ENCODE peak calls at places on chromosomes 3 and 15, in seven cellular contexts. One of them, this sample, is unnamed.

GRCh38 chr15:98767692-98768091 is 119.4 kb downstream of the IGF1R start:
- DNase-seq in testis: no peak
- DNase-seq in NB4: no peak
- DNase-seq in GM12891: no peak
- DNase-seq in spleen: no peak
- DNase-seq in body of pancreas: no peak
- DNase-seq in uterus: no peak
- DNase-seq in this sample: no peak

GRCh38 chr15:26772588-26773484 is at the start of gene GABRB3:
- DNase-seq in body of pancreas: peak; percentile 69
- DNase-seq in NB4: no peak
- DNase-seq in testis: peak; percentile 68
- DNase-seq in spleen: no peak
- DNase-seq in uterus: peak; percentile 16
- DNase-seq in GM12891: no peak
- DNase-seq in this sample: no peak

GRCh38 chr15:79953951-79954444 is 17.0 kb downstream of the BCL2A1 start:
- DNase-seq in body of pancreas: no peak
- DNase-seq in testis: no peak
- DNase-seq in GM12891: no peak
- DNase-seq in uterus: no peak
- DNase-seq in NB4: peak; percentile 25
- DNase-seq in spleen: no peak
- DNase-seq in this sample: no peak

GRCh38 chr3:13162550-13163320 is 89.5 kb upstream of the IQSEC1 start:
- DNase-seq in testis: no peak
- DNase-seq in uterus: no peak
- DNase-seq in NB4: no peak
- DNase-seq in spleen: no peak
- DNase-seq in GM12891: no peak
- DNase-seq in body of pancreas: no peak
- DNase-seq in this sample: no peak

GRCh38 chr15:37055481-37055880 is 44.9 kb downstream of the MEIS2 start:
- DNase-seq in GM12891: no peak
- DNase-seq in body of pancreas: no peak
- DNase-seq in uterus: no peak
- DNase-seq in NB4: no peak
- DNase-seq in testis: no peak
- DNase-seq in spleen: no peak
- DNase-seq in this sample: no peak

GRCh38 chr3:194633349-194634004 is at the start of gene TMEM44:
- DNase-seq in body of pancreas: peak; percentile 61
- DNase-seq in testis: peak; percentile 73
- DNase-seq in GM12891: peak; percentile 80
- DNase-seq in NB4: peak; percentile 91
- DNase-seq in uterus: peak; percentile 52
- DNase-seq in spleen: peak; percentile 91
- DNase-seq in this sample: peak; percentile 83

GRCh38 chr15:99704444-99704838 is 28.8 kb downstream of the LYSMD4 start:
- DNase-seq in NB4: peak; percentile 87
- DNase-seq in spleen: no peak
- DNase-seq in GM12891: no peak
- DNase-seq in uterus: no peak
- DNase-seq in testis: peak; percentile 58
- DNase-seq in body of pancreas: peak; percentile 34
- DNase-seq in this sample: peak; percentile 89

GRCh38 chr3:13414040-13414729 is 5.9 kb downstream of the NUP210 start:
- DNase-seq in GM12891: peak; percentile 77
- DNase-seq in testis: peak; percentile 15
- DNase-seq in uterus: no peak
- DNase-seq in NB4: peak; percentile 97
- DNase-seq in body of pancreas: no peak
- DNase-seq in spleen: peak; percentile 96
- DNase-seq in this sample: peak; percentile 76

GRCh38 chr3:130834476-130834875 is 59.4 kb upstream of the ATP2C1 start:
- DNase-seq in NB4: no peak
- DNase-seq in spleen: no peak
- DNase-seq in body of pancreas: no peak
- DNase-seq in uterus: no peak
- DNase-seq in GM12891: no peak
- DNase-seq in testis: peak; percentile 43
- DNase-seq in this sample: no peak

GRCh38 chr15:100350434-100351226 is 8.9 kb upstream of the ADAMTS17 start:
- DNase-seq in body of pancreas: peak; percentile 47
- DNase-seq in NB4: peak; percentile 93
- DNase-seq in testis: no peak
- DNase-seq in GM12891: no peak
- DNase-seq in spleen: no peak
- DNase-seq in uterus: no peak
- DNase-seq in this sample: no peak

GRCh38 chr15:101765772-101766456 is 37.4 kb upstream of the OR4F6 start:
- DNase-seq in spleen: no peak
- DNase-seq in body of pancreas: no peak
- DNase-seq in GM12891: no peak
- DNase-seq in uterus: no peak
- DNase-seq in testis: no peak
- DNase-seq in NB4: no peak
- DNase-seq in this sample: no peak

GRCh38 chr3:177220136-177220974 is 23.1 kb upstream of the TBL1XR1 start:
- DNase-seq in body of pancreas: no peak
- DNase-seq in uterus: no peak
- DNase-seq in spleen: no peak
- DNase-seq in GM12891: no peak
- DNase-seq in testis: no peak
- DNase-seq in NB4: no peak
- DNase-seq in this sample: no peak

GRCh38 chr3:118817748-118818165 is 216.9 kb downstream of the IGSF11 start:
- DNase-seq in testis: peak; percentile 79
- DNase-seq in GM12891: peak; percentile 11
- DNase-seq in body of pancreas: peak; percentile 61
- DNase-seq in spleen: no peak
- DNase-seq in NB4: peak; percentile 63
- DNase-seq in uterus: no peak
- DNase-seq in this sample: peak; percentile 64

GRCh38 chr15:77168616-77169015 is 97.7 kb upstream of the TSPAN3 start:
- DNase-seq in GM12891: no peak
- DNase-seq in testis: no peak
- DNase-seq in NB4: no peak
- DNase-seq in body of pancreas: no peak
- DNase-seq in spleen: no peak
- DNase-seq in uterus: no peak
- DNase-seq in this sample: no peak

GRCh38 chr3:105584351-105584790 is 217.7 kb downstream of the ALCAM start:
- DNase-seq in spleen: no peak
- DNase-seq in GM12891: no peak
- DNase-seq in testis: no peak
- DNase-seq in uterus: no peak
- DNase-seq in NB4: no peak
- DNase-seq in body of pancreas: no peak
- DNase-seq in this sample: no peak

GRCh38 chr15:90934949-90935751 is at the start of gene UNC45A:
- DNase-seq in spleen: peak; percentile 99
- DNase-seq in NB4: peak; percentile 90
- DNase-seq in GM12891: peak; percentile 97
- DNase-seq in body of pancreas: peak; percentile 95
- DNase-seq in uterus: peak; percentile 91
- DNase-seq in testis: peak; percentile 95
- DNase-seq in this sample: peak; percentile 90
- TF ChIP-seq POLR2A in spleen: peak; percentile 64
- TF ChIP-seq POLR2A in NB4: peak; percentile 70
- TF ChIP-seq POLR2A in GM12891: no peak
- TF ChIP-seq POLR2A in body of pancreas: peak; percentile 90
- TF ChIP-seq POLR2A in uterus: peak; percentile 51
- TF ChIP-seq POLR2A in testis: no peak
- TF ChIP-seq POLR2A in this sample: peak; percentile 30

GRCh38 chr3:140943781-140944547 is 2.3 kb downstream of the SLC25A36 start:
- DNase-seq in body of pancreas: no peak
- DNase-seq in GM12891: no peak
- DNase-seq in testis: peak; percentile 53
- DNase-seq in uterus: no peak
- DNase-seq in NB4: no peak
- DNase-seq in spleen: no peak
- DNase-seq in this sample: peak; percentile 6

GRCh38 chr3:140942221-140943104 is 827 bp downstream of the SLC25A36 start:
- DNase-seq in testis: peak; percentile 73
- DNase-seq in spleen: peak; percentile 91
- DNase-seq in uterus: peak; percentile 42
- DNase-seq in body of pancreas: peak; percentile 57
- DNase-seq in GM12891: peak; percentile 17
- DNase-seq in NB4: peak; percentile 78
- DNase-seq in this sample: peak; percentile 80

GRCh38 chr3:140941090-140941433 is 574 bp upstream of the SLC25A36 start:
- DNase-seq in spleen: no peak
- DNase-seq in uterus: no peak
- DNase-seq in testis: no peak
- DNase-seq in body of pancreas: no peak
- DNase-seq in GM12891: no peak
- DNase-seq in NB4: no peak
- DNase-seq in this sample: no peak

GRCh38 chr3:140941434-140942220 is at the start of gene SLC25A36:
- DNase-seq in testis: peak; percentile 99
- DNase-seq in uterus: peak; percentile 94
- DNase-seq in NB4: peak; percentile 98
- DNase-seq in body of pancreas: peak; percentile 98
- DNase-seq in GM12891: peak; percentile 71
- DNase-seq in spleen: peak; percentile 99
- DNase-seq in this sample: peak; percentile 99
- TF ChIP-seq POLR2A in testis: peak; percentile 73
- TF ChIP-seq POLR2A in uterus: peak; percentile 90
- TF ChIP-seq POLR2A in NB4: peak; percentile 88
- TF ChIP-seq POLR2A in body of pancreas: peak; percentile 99
- TF ChIP-seq POLR2A in GM12891: peak; percentile 67
- TF ChIP-seq POLR2A in spleen: peak; percentile 95
- TF ChIP-seq POLR2A in this sample: peak; percentile 94

GRCh38 chr15:72474466-72474911 is 359 bp downstream of the ARIH1 start:
- DNase-seq in NB4: no peak
- DNase-seq in uterus: no peak
- DNase-seq in testis: no peak
- DNase-seq in spleen: peak; percentile 92
- DNase-seq in body of pancreas: no peak
- DNase-seq in GM12891: peak; percentile 12
- DNase-seq in this sample: peak; percentile 75
- TF ChIP-seq POLR2A in NB4: no peak
- TF ChIP-seq POLR2A in uterus: no peak
- TF ChIP-seq POLR2A in testis: no peak
- TF ChIP-seq POLR2A in spleen: no peak
- TF ChIP-seq POLR2A in body of pancreas: no peak
- TF ChIP-seq POLR2A in GM12891: no peak
- TF ChIP-seq POLR2A in this sample: no peak

DNA sequence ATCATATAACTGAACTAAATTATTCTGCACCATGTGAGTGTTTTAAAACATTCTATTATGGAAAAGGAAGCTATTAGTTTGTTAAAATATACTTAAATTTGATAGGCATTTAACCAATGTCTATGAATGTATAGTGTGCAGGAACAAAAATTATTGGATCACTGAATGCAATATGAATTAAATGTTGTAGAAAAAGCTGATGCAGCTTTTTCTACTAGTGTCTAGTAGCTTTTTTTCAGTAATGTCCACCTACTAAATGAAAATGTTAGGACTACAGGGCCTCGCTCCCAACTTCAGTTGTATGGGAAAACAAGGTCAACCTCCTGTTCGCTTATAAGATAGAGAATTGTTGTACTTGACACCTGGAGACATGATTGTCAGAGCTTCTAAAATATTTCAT is 335.0 kb downstream of the MECOM start:
- DNase-seq in NB4: no peak
- DNase-seq in GM12891: no peak
- DNase-seq in testis: no peak
- DNase-seq in spleen: no peak
- DNase-seq in uterus: no peak
- DNase-seq in body of pancreas: no peak
- DNase-seq in this sample: no peak
- TF ChIP-seq POLR2A in NB4: no peak
- TF ChIP-seq POLR2A in GM12891: no peak
- TF ChIP-seq POLR2A in testis: no peak
- TF ChIP-seq POLR2A in spleen: no peak
- TF ChIP-seq POLR2A in uterus: no peak
- TF ChIP-seq POLR2A in body of pancreas: no peak
- TF ChIP-seq POLR2A in this sample: no peak

This sample was measured in erythroblast.